ENCODE peak calls at places on chromosome X, in six cellular contexts. One of them, this sample, is unnamed.

GRCh38 chrX:2500091-2500680 is 590 bp downstream of the DHRSX start:
- DNase-seq in NCI-H1105 treated with DMSO at 0.1 percent for 48 hours: no peak
- DNase-seq in AG10803: peak
- DNase-seq in ACHN: peak
- DNase-seq in epithelial cell of proximal tubule: peak
- DNase-seq in Calu3: peak
- DNase-seq in this sample: no peak

GRCh38 chrX:69025802-69026301 is 139.4 kb downstream of the PJA1 start:
- DNase-seq in NCI-H1105 treated with DMSO at 0.1 percent for 48 hours: no peak
- DNase-seq in AG10803: peak
- DNase-seq in ACHN: no peak
- DNase-seq in epithelial cell of proximal tubule: peak
- DNase-seq in Calu3: no peak
- DNase-seq in this sample: no peak

GRCh38 chrX:71616672-71617529 is 1.4 kb downstream of the CXCR3 start:
- DNase-seq in NCI-H1105 treated with DMSO at 0.1 percent for 48 hours: no peak
- DNase-seq in AG10803: no peak
- DNase-seq in ACHN: no peak
- DNase-seq in epithelial cell of proximal tubule: no peak
- DNase-seq in Calu3: no peak
- DNase-seq in this sample: peak

GRCh38 chrX:44152867-44153266 is 179.7 kb upstream of the NDP start:
- DNase-seq in NCI-H1105 treated with DMSO at 0.1 percent for 48 hours: no peak
- DNase-seq in AG10803: peak
- DNase-seq in ACHN: no peak
- DNase-seq in epithelial cell of proximal tubule: no peak
- DNase-seq in Calu3: no peak
- DNase-seq in this sample: no peak

GRCh38 chrX:42686706-42687105 is 91.3 kb downstream of the PPP1R2C start:
- DNase-seq in NCI-H1105 treated with DMSO at 0.1 percent for 48 hours: no peak
- DNase-seq in AG10803: peak
- DNase-seq in ACHN: no peak
- DNase-seq in epithelial cell of proximal tubule: no peak
- DNase-seq in Calu3: no peak
- DNase-seq in this sample: no peak

GRCh38 chrX:69501433-69501832 is 2.7 kb upstream of the NALF2 start:
- DNase-seq in NCI-H1105 treated with DMSO at 0.1 percent for 48 hours: peak
- DNase-seq in AG10803: no peak
- DNase-seq in ACHN: no peak
- DNase-seq in epithelial cell of proximal tubule: no peak
- DNase-seq in Calu3: peak
- DNase-seq in this sample: no peak

GRCh38 chrX:1444896-1445480 is 7.7 kb downstream of the ASMTL start:
- DNase-seq in NCI-H1105 treated with DMSO at 0.1 percent for 48 hours: no peak
- DNase-seq in AG10803: no peak
- DNase-seq in ACHN: no peak
- DNase-seq in epithelial cell of proximal tubule: no peak
- DNase-seq in Calu3: no peak
- DNase-seq in this sample: no peak

GRCh38 chrX:69309074-69309792 is 144.0 kb upstream of the PJA1 start:
- DNase-seq in NCI-H1105 treated with DMSO at 0.1 percent for 48 hours: no peak
- DNase-seq in AG10803: no peak
- DNase-seq in ACHN: no peak
- DNase-seq in epithelial cell of proximal tubule: no peak
- DNase-seq in Calu3: no peak
- DNase-seq in this sample: no peak

GRCh38 chrX:13179100-13179499 is 134.7 kb upstream of the FAM9C start:
- DNase-seq in NCI-H1105 treated with DMSO at 0.1 percent for 48 hours: no peak
- DNase-seq in AG10803: no peak
- DNase-seq in ACHN: no peak
- DNase-seq in epithelial cell of proximal tubule: no peak
- DNase-seq in Calu3: no peak
- DNase-seq in this sample: no peak

GRCh38 chrX:108439434-108439883 is at the start of gene COL4A5:
- DNase-seq in NCI-H1105 treated with DMSO at 0.1 percent for 48 hours: peak
- DNase-seq in AG10803: peak
- DNase-seq in ACHN: peak
- DNase-seq in epithelial cell of proximal tubule: peak
- DNase-seq in Calu3: peak
- DNase-seq in this sample: no peak

GRCh38 chrX:137031517-137032377 is 2.0 kb downstream of the GPR101 start:
- DNase-seq in NCI-H1105 treated with DMSO at 0.1 percent for 48 hours: peak
- DNase-seq in AG10803: peak
- DNase-seq in ACHN: peak
- DNase-seq in epithelial cell of proximal tubule: no peak
- DNase-seq in Calu3: no peak
- DNase-seq in this sample: no peak

GRCh38 chrX:33065415-33065814 is 145.9 kb downstream of the DMD start:
- DNase-seq in NCI-H1105 treated with DMSO at 0.1 percent for 48 hours: no peak
- DNase-seq in AG10803: no peak
- DNase-seq in ACHN: no peak
- DNase-seq in epithelial cell of proximal tubule: no peak
- DNase-seq in Calu3: no peak
- DNase-seq in this sample: no peak

GRCh38 chrX:1734806-1735205 is 119.9 kb downstream of the ASMT start:
- DNase-seq in NCI-H1105 treated with DMSO at 0.1 percent for 48 hours: no peak
- DNase-seq in AG10803: no peak
- DNase-seq in ACHN: no peak
- DNase-seq in epithelial cell of proximal tubule: no peak
- DNase-seq in Calu3: no peak
- DNase-seq in this sample: no peak

GRCh38 chrX:40625294-40625693 is 2.1 kb downstream of the MPC1L start:
- DNase-seq in NCI-H1105 treated with DMSO at 0.1 percent for 48 hours: no peak
- DNase-seq in AG10803: no peak
- DNase-seq in ACHN: no peak
- DNase-seq in epithelial cell of proximal tubule: no peak
- DNase-seq in Calu3: no peak
- DNase-seq in this sample: no peak

GRCh38 chrX:30302957-30303356 is 6.2 kb downstream of the NR0B1 start:
- DNase-seq in NCI-H1105 treated with DMSO at 0.1 percent for 48 hours: no peak
- DNase-seq in AG10803: peak
- DNase-seq in ACHN: no peak
- DNase-seq in epithelial cell of proximal tubule: no peak
- DNase-seq in Calu3: peak
- DNase-seq in this sample: no peak

GRCh38 chrX:39563189-39563588 is 534.6 kb downstream of the BCOR start:
- DNase-seq in NCI-H1105 treated with DMSO at 0.1 percent for 48 hours: no peak
- DNase-seq in AG10803: no peak
- DNase-seq in ACHN: no peak
- DNase-seq in epithelial cell of proximal tubule: no peak
- DNase-seq in Calu3: no peak
- DNase-seq in this sample: no peak

GRCh38 chrX:150507251-150507856 is 61.1 kb upstream of the MTM1 start:
- DNase-seq in NCI-H1105 treated with DMSO at 0.1 percent for 48 hours: no peak
- DNase-seq in AG10803: peak
- DNase-seq in ACHN: no peak
- DNase-seq in epithelial cell of proximal tubule: no peak
- DNase-seq in Calu3: no peak
- DNase-seq in this sample: no peak

GRCh38 chrX:70169281-70169680 is 8.0 kb upstream of the DGAT2L6 start:
- DNase-seq in NCI-H1105 treated with DMSO at 0.1 percent for 48 hours: no peak
- DNase-seq in AG10803: no peak
- DNase-seq in ACHN: no peak
- DNase-seq in epithelial cell of proximal tubule: no peak
- DNase-seq in Calu3: no peak
- DNase-seq in this sample: no peak

GRCh38 chrX:42680651-42681050 is 97.3 kb downstream of the PPP1R2C start:
- DNase-seq in NCI-H1105 treated with DMSO at 0.1 percent for 48 hours: no peak
- DNase-seq in AG10803: peak
- DNase-seq in ACHN: no peak
- DNase-seq in epithelial cell of proximal tubule: no peak
- DNase-seq in Calu3: no peak
- DNase-seq in this sample: no peak

GRCh38 chrX:19544693-19545305 is 29.5 kb upstream of the MAP3K15 start:
- DNase-seq in NCI-H1105 treated with DMSO at 0.1 percent for 48 hours: peak
- DNase-seq in AG10803: peak
- DNase-seq in ACHN: peak
- DNase-seq in epithelial cell of proximal tubule: peak
- DNase-seq in Calu3: peak
- DNase-seq in this sample: no peak

GRCh38 chrX:80648023-80648422 is 161.7 kb downstream of the BRWD3 start:
- DNase-seq in NCI-H1105 treated with DMSO at 0.1 percent for 48 hours: peak
- DNase-seq in AG10803: peak
- DNase-seq in ACHN: peak
- DNase-seq in epithelial cell of proximal tubule: no peak
- DNase-seq in Calu3: no peak
- DNase-seq in this sample: no peak

GRCh38 chrX:51459125-51459524 is 37.3 kb downstream of the NUDT11 start:
- DNase-seq in NCI-H1105 treated with DMSO at 0.1 percent for 48 hours: no peak
- DNase-seq in AG10803: peak
- DNase-seq in ACHN: peak
- DNase-seq in epithelial cell of proximal tubule: no peak
- DNase-seq in Calu3: peak
- DNase-seq in this sample: no peak

GRCh38 chrX:103157511-103158316 is 57.2 kb upstream of the BEX4 start:
- DNase-seq in NCI-H1105 treated with DMSO at 0.1 percent for 48 hours: peak
- DNase-seq in AG10803: peak
- DNase-seq in ACHN: peak
- DNase-seq in epithelial cell of proximal tubule: no peak
- DNase-seq in Calu3: peak
- DNase-seq in this sample: peak